ENCODE peak calls at places on chromosomes 5 and 9, in ten cellular contexts. U, S, Z, P, B, J, W, Q, E and K are unnamed samples.

GRCh38 chr9:128845186-128845931 is 15.8 kb upstream of the SPOUT1 start:
- DNase-seq in U (no peak), S (no peak), Z (peak), P (no peak), B (no peak), J (no peak), W (no peak), Q (no peak), E (no peak), K (no peak)

GRCh38 chr5:159448-160172 is 31.7 kb upstream of the LRRC14B start:
- DNase-seq in U (no peak), S (peak), Z (no peak), P (no peak), B (no peak), J (peak), W (peak), Q (peak), E (no peak), K (no peak)

GRCh38 chr9:135507104-135508035 is 6.9 kb downstream of the MRPS2 start:
- DNase-seq in U (no peak), S (no peak), Z (no peak), P (no peak), B (no peak), J (no peak), W (no peak), Q (no peak), E (no peak), K (no peak)

GRCh38 chr5:178546675-178547033 is 43.5 kb downstream of the COL23A1 start:
- DNase-seq in U (no peak), S (no peak), Z (no peak), P (no peak), B (no peak), J (no peak), W (no peak), Q (no peak), E (no peak), K (no peak)

GRCh38 chr5:8329773-8330172 is 460.8 kb downstream of the MTRR start:
- DNase-seq in U (no peak), S (no peak), Z (no peak), P (no peak), B (no peak), J (no peak), W (peak), Q (peak), E (no peak), K (no peak)

GRCh38 chr9:99057665-99058625 is 47.0 kb upstream of the TGFBR1 start:
- DNase-seq in U (peak), S (no peak), Z (no peak), P (peak), B (peak), J (peak), W (peak), Q (peak), E (no peak), K (peak)

GRCh38 chr9:36992501-36993316 is 41.4 kb downstream of the PAX5 start:
- DNase-seq in U (no peak), S (no peak), Z (no peak), P (no peak), B (no peak), J (no peak), W (no peak), Q (no peak), E (no peak), K (no peak)

GRCh38 chr5:80961376-80962281 is 1.5 kb downstream of the RASGRF2 start:
- DNase-seq in U (no peak), S (no peak), Z (no peak), P (no peak), B (peak), J (no peak), W (peak), Q (peak), E (no peak), K (no peak)

GRCh38 chr5:141399555-141400258 is 2.0 kb downstream of the PCDHGB5 start:
- DNase-seq in U (no peak), S (no peak), Z (no peak), P (no peak), B (no peak), J (no peak), W (no peak), Q (no peak), E (no peak), K (no peak)

GRCh38 chr5:146890073-146890472 is 11.5 kb upstream of the PPP2R2B start:
- DNase-seq in U (no peak), S (no peak), Z (no peak), P (no peak), B (no peak), J (no peak), W (no peak), Q (no peak), E (no peak), K (no peak)

GRCh38 chr5:142717582-142718215 is 31.8 kb upstream of the FGF1 start:
- DNase-seq in U (no peak), S (peak), Z (peak), P (no peak), B (no peak), J (peak), W (peak), Q (peak), E (no peak), K (no peak)

GRCh38 chr9:109248133-109248581 is 72.7 kb downstream of the EPB41L4B start:
- DNase-seq in U (no peak), S (no peak), Z (no peak), P (no peak), B (no peak), J (peak), W (no peak), Q (peak), E (no peak), K (no peak)

GRCh38 chr5:118249386-118249785 is 739.0 kb downstream of the DTWD2 start:
- DNase-seq in U (no peak), S (no peak), Z (no peak), P (no peak), B (no peak), J (no peak), W (no peak), Q (no peak), E (no peak), K (no peak)

GRCh38 chr5:57128325-57128724 is 45.5 kb upstream of the GPBP1 start:
- DNase-seq in U (no peak), S (no peak), Z (no peak), P (no peak), B (no peak), J (no peak), W (no peak), Q (no peak), E (no peak), K (no peak)

GRCh38 chr5:88955403-88955802 is 72.4 kb upstream of the MEF2C start:
- DNase-seq in U (no peak), S (no peak), Z (no peak), P (no peak), B (no peak), J (no peak), W (no peak), Q (no peak), E (no peak), K (no peak)

GRCh38 chr9:126853667-126854066 is 6.8 kb upstream of the ZBTB34 start:
- DNase-seq in U (no peak), S (no peak), Z (no peak), P (no peak), B (no peak), J (peak), W (no peak), Q (peak), E (no peak), K (no peak)

GRCh38 chr9:21856301-21857094 is 54.1 kb downstream of the MTAP start:
- DNase-seq in U (no peak), S (no peak), Z (no peak), P (no peak), B (no peak), J (peak), W (no peak), Q (peak), E (no peak), K (no peak)

GRCh38 chr5:79074641-79075040 is 5.1 kb downstream of the BHMT2 start:
- DNase-seq in U (no peak), S (peak), Z (no peak), P (no peak), B (no peak), J (peak), W (peak), Q (peak), E (no peak), K (no peak)

GRCh38 chr9:136529516-136530471 is 16.1 kb downstream of the NOTCH1 start:
- DNase-seq in U (no peak), S (no peak), Z (no peak), P (no peak), B (no peak), J (peak), W (no peak), Q (no peak), E (no peak), K (no peak)

GRCh38 chr5:147225938-147226337 is 8.9 kb upstream of the STK32A start:
- DNase-seq in U (no peak), S (no peak), Z (no peak), P (no peak), B (no peak), J (no peak), W (no peak), Q (no peak), E (no peak), K (no peak)

GRCh38 chr9:107816187-107817021 is 326.8 kb upstream of the KLF4 start:
- DNase-seq in U (no peak), S (no peak), Z (no peak), P (no peak), B (no peak), J (no peak), W (no peak), Q (no peak), E (no peak), K (peak)

GRCh38 chr9:134563397-134563796 is 78.2 kb upstream of the COL5A1 start:
- DNase-seq in U (no peak), S (no peak), Z (no peak), P (no peak), B (no peak), J (no peak), W (no peak), Q (no peak), E (no peak), K (no peak)

GRCh38 chr9:107019216-107019615 is 156.2 kb downstream of the ZNF462 start:
- DNase-seq in U (no peak), S (peak), Z (no peak), P (no peak), B (no peak), J (peak), W (peak), Q (peak), E (no peak), K (no peak)

GRCh38 chr9:129567842-129568559 is 52.9 kb downstream of the C9orf50 start:
- DNase-seq in U (no peak), S (peak), Z (peak), P (no peak), B (no peak), J (peak), W (peak), Q (peak), E (peak), K (no peak)

GRCh38 chr9:112793213-112793810 is 42.8 kb downstream of the SNX30 start:
- DNase-seq in U (no peak), S (peak), Z (peak), P (peak), B (peak), J (peak), W (peak), Q (peak), E (peak), K (no peak)

GRCh38 chr5:76256116-76256889 is 146.8 kb upstream of the IQGAP2 start:
- DNase-seq in U (peak), S (peak), Z (peak), P (peak), B (peak), J (peak), W (peak), Q (peak), E (no peak), K (peak)

GRCh38 chr5:151234476-151235238 is 10.8 kb upstream of the CCDC69 start:
- DNase-seq in U (peak), S (no peak), Z (no peak), P (no peak), B (peak), J (peak), W (peak), Q (peak), E (peak), K (no peak)

GRCh38 chr9:37667706-37668672 is 17.2 kb downstream of the FRMPD1 start:
- DNase-seq in U (no peak), S (no peak), Z (peak), P (no peak), B (no peak), J (no peak), W (no peak), Q (no peak), E (peak), K (no peak)

GRCh38 chr9:121743441-121744001 is 92.1 kb downstream of the DAB2IP start:
- DNase-seq in U (peak), S (peak), Z (peak), P (no peak), B (no peak), J (peak), W (peak), Q (peak), E (peak), K (no peak)

GRCh38 chr9:130499804-130500263 is 55.1 kb downstream of the ASS1 start:
- DNase-seq in U (no peak), S (no peak), Z (no peak), P (no peak), B (peak), J (no peak), W (peak), Q (no peak), E (no peak), K (no peak)

GRCh38 chr5:1322955-1323802 is 21.7 kb downstream of the CLPTM1L start:
- DNase-seq in U (no peak), S (no peak), Z (no peak), P (no peak), B (no peak), J (no peak), W (no peak), Q (no peak), E (no peak), K (no peak)

GRCh38 chr5:122009436-122009835 is 47.7 kb downstream of the SRFBP1 start:
- DNase-seq in U (no peak), S (no peak), Z (no peak), P (no peak), B (no peak), J (no peak), W (no peak), Q (no peak), E (no peak), K (no peak)

GRCh38 chr5:103217101-103217500 is 41.5 kb upstream of the MACIR start:
- DNase-seq in U (no peak), S (no peak), Z (no peak), P (no peak), B (no peak), J (peak), W (no peak), Q (no peak), E (no peak), K (no peak)

GRCh38 chr5:75656311-75657003 is 45.2 kb downstream of the ANKDD1B start:
- DNase-seq in U (no peak), S (peak), Z (peak), P (no peak), B (no peak), J (peak), W (peak), Q (peak), E (peak), K (no peak)

GRCh38 chr5:171593401-171593800 is 174.0 kb downstream of the FGF18 start:
- DNase-seq in U (no peak), S (no peak), Z (no peak), P (no peak), B (no peak), J (no peak), W (no peak), Q (no peak), E (no peak), K (no peak)

GRCh38 chr5:125409496-125410351 is 663.3 kb upstream of the ZNF608 start:
- DNase-seq in U (peak), S (peak), Z (peak), P (no peak), B (no peak), J (no peak), W (no peak), Q (peak), E (no peak), K (no peak)

GRCh38 chr5:5304361-5305035 is 118.0 kb upstream of the ICE1 start:
- DNase-seq in U (no peak), S (no peak), Z (no peak), P (no peak), B (no peak), J (no peak), W (no peak), Q (no peak), E (no peak), K (no peak)

GRCh38 chr9:126698756-126699155 is 85.0 kb downstream of the LMX1B start:
- DNase-seq in U (no peak), S (no peak), Z (no peak), P (no peak), B (no peak), J (no peak), W (no peak), Q (no peak), E (no peak), K (no peak)